ENCODE peak calls at places on chromosomes 11 and 22, in five cellular contexts. A, W, Y, V and R are unnamed samples.
A peak's percentile ranks its signal among the peaks of the same experiment; 100 is the strongest.

GRCh38 chr22:44042822-44043221 is 18.7 kb downstream of the PARVB start:
- DNase-seq in W (no peak), V (no peak), A (no peak), Y (no peak), R (no peak)

GRCh38 chr11:91773090-91773489 is 451.5 kb upstream of the FAT3 start:
- DNase-seq in Y (no peak), W (no peak), A (no peak), V (no peak), R (no peak)

GRCh38 chr11:60897496-60897895 is 8.9 kb downstream of the PRPF19 start:
- DNase-seq in V (no peak), W (no peak), A (no peak), Y (no peak), R (no peak)

GRCh38 chr11:44120169-44120568 is 24.7 kb downstream of the EXT2 start:
- DNase-seq in Y (no peak), V (no peak), W (no peak), A (peak; percentile 61), R (no peak)

GRCh38 chr11:33691051-33691864 is 9.4 kb downstream of the C11orf91 start:
- DNase-seq in A (no peak), V (no peak), W (no peak), Y (no peak), R (no peak)

GRCh38 chr11:126945319-126945718 is 55.3 kb downstream of the KIRREL3 start:
- DNase-seq in V (no peak), W (no peak), Y (no peak), A (no peak), R (no peak)

GRCh38 chr11:128412847-128413791 is 174.2 kb downstream of the ETS1 start:
- DNase-seq in A (no peak), V (no peak), W (no peak), Y (no peak), R (no peak)

GRCh38 chr22:32103648-32104326 is 55.3 kb downstream of the C22orf42 start:
- DNase-seq in A (no peak), V (no peak), W (no peak), Y (no peak), R (no peak)

GRCh38 chr22:30092686-30093085 is 12.4 kb downstream of the HORMAD2 start:
- DNase-seq in W (no peak), A (no peak), Y (no peak), V (no peak), R (no peak)

GRCh38 chr11:121024989-121025388 is 1.1 kb downstream of the TBCEL start:
- DNase-seq in Y (no peak), W (no peak), V (no peak), A (no peak), R (no peak)

GRCh38 chr22:26681395-26681821 is 24.0 kb downstream of the MIAT start:
- DNase-seq in V (no peak), W (peak; percentile 70), Y (no peak), A (no peak), R (no peak)

GRCh38 chr22:25334091-25334490 is 114.7 kb downstream of the CRYBB2 start:
- DNase-seq in W (no peak), Y (no peak), V (no peak), A (peak; percentile 22), R (no peak)

GRCh38 chr22:45064313-45065268 is 54.8 kb upstream of the PHF21B start:
- DNase-seq in W (no peak), Y (peak; percentile 59), V (no peak), A (no peak), R (no peak)

GRCh38 chr11:12224537-12224893 is 114.1 kb downstream of the MICAL2 start:
- DNase-seq in V (no peak), Y (no peak), W (peak; percentile 84), A (peak; percentile 64), R (peak; percentile 89)

GRCh38 chr11:121556937-121557336 is 104.2 kb upstream of the SORL1-AS1 start:
- DNase-seq in W (no peak), Y (no peak), V (no peak), A (no peak), R (no peak)

GRCh38 chr11:119114351-119114750 is 7.0 kb upstream of the HINFP start:
- DNase-seq in Y (no peak), W (no peak), A (no peak), V (no peak), R (no peak)

GRCh38 chr11:102309621-102310541 is 7.4 kb upstream of the BIRC3 start:
- DNase-seq in W (no peak), Y (no peak), A (no peak), V (no peak), R (no peak)

GRCh38 chr22:17172172-17172833 is 13.2 kb upstream of the HDHD5 start:
- DNase-seq in A (peak; percentile 55), V (no peak), W (peak; percentile 70), Y (no peak), R (no peak)

GRCh38 chr11:35893796-35894475 is 49.9 kb upstream of the LDLRAD3 start:
- DNase-seq in V (no peak), W (no peak), A (peak; percentile 71), Y (peak; percentile 4), R (no peak)

GRCh38 chr11:3835100-3835485 is 5.7 kb downstream of the RHOG start:
- DNase-seq in Y (no peak), V (no peak), A (no peak), W (no peak), R (no peak)

GRCh38 chr11:65486570-65487466 is 12.0 kb upstream of the MALAT1 start:
- DNase-seq in V (no peak), A (peak; percentile 18), W (peak; percentile 38), Y (no peak), R (no peak)

GRCh38 chr11:88414385-88414861 is 76.9 kb upstream of the CTSC start:
- DNase-seq in Y (no peak), A (no peak), W (no peak), V (no peak), R (no peak)

GRCh38 chr22:31445642-31446041 is 44.0 kb downstream of the EIF4ENIF1 start:
- DNase-seq in A (no peak), V (no peak), W (no peak), Y (no peak), R (no peak)

GRCh38 chr11:48307760-48308386 is 1.9 kb downstream of the OR4S1 start:
- DNase-seq in Y (peak; percentile 1), A (no peak), W (no peak), V (peak; percentile 55), R (peak; percentile 25)

GRCh38 chr11:7686761-7687160 is 13.5 kb upstream of the CYB5R2 start:
- DNase-seq in Y (no peak), V (no peak), A (no peak), W (no peak), R (no peak)

GRCh38 chr22:22616636-22617035 is 27.8 kb upstream of the GGTLC2 start:
- DNase-seq in Y (no peak), W (no peak), V (no peak), A (no peak), R (no peak)

GRCh38 chr11:102431404-102431803 is 21.2 kb downstream of the TMEM123 start:
- DNase-seq in V (no peak), W (no peak), A (no peak), Y (no peak), R (no peak)

GRCh38 chr11:8263109-8263768 is 439 bp downstream of the LMO1 start:
- DNase-seq in V (no peak), Y (no peak), W (peak; percentile 54), A (peak; percentile 21), R (no peak)

GRCh38 chr11:94834931-94835330 is 66.8 kb downstream of the AMOTL1 start:
- DNase-seq in A (no peak), V (no peak), W (no peak), Y (no peak), R (no peak)

GRCh38 chr11:2461253-2462091 is 16.7 kb downstream of the KCNQ1 start:
- DNase-seq in Y (no peak), A (no peak), V (no peak), W (peak; percentile 37), R (no peak)

GRCh38 chr22:27641049-27641790 is 160.3 kb downstream of the MN1 start:
- DNase-seq in A (peak; percentile 55), V (no peak), W (no peak), Y (no peak), R (no peak)

GRCh38 chr22:38733329-38734202 is 22.2 kb downstream of the SUN2 start:
- DNase-seq in V (no peak), A (peak; percentile 98), W (peak; percentile 76), Y (no peak), R (no peak)

GRCh38 chr11:32386770-32387377 is 48.5 kb downstream of the WT1 start:
- DNase-seq in W (no peak), A (no peak), Y (no peak), V (no peak), R (no peak)

GRCh38 chr11:105852427-105852826 is 169.6 kb downstream of the MSANTD4 start:
- DNase-seq in A (no peak), Y (no peak), W (no peak), V (no peak), R (no peak)

GRCh38 chr11:105854269-105854668 is 167.8 kb downstream of the MSANTD4 start:
- DNase-seq in A (no peak), Y (no peak), W (no peak), V (no peak), R (no peak)

GRCh38 chr11:105860105-105860504 is 161.9 kb downstream of the MSANTD4 start:
- DNase-seq in V (no peak), W (no peak), A (no peak), Y (no peak), R (no peak)

GRCh38 chr11:105861225-105861624 is 160.8 kb downstream of the MSANTD4 start:
- DNase-seq in A (no peak), Y (no peak), W (no peak), V (no peak), R (no peak)

GRCh38 chr11:105856954-105857353 is 165.1 kb downstream of the MSANTD4 start:
- DNase-seq in Y (no peak), W (no peak), V (no peak), A (no peak), R (no peak)
- TF ChIP-seq CTCF in Y (no peak), W (no peak), V (no peak), A (no peak), R (no peak)

GRCh38 chr11:104968856-104969776 is 742 bp upstream of the CASP4 start:
- DNase-seq in A (peak; percentile 14), V (no peak), W (peak; percentile 60), Y (no peak), R (no peak)
- TF ChIP-seq CTCF in A (no peak), V (no peak), W (no peak), Y (no peak), R (no peak)

GRCh38 chr11:73137262-73137941 is 4.7 kb downstream of the FCHSD2 start:
- DNase-seq in W (no peak), Y (no peak), A (no peak), V (no peak), R (no peak)
- TF ChIP-seq CTCF in W (no peak), Y (no peak), A (no peak), V (no peak), R (no peak)

DNA sequence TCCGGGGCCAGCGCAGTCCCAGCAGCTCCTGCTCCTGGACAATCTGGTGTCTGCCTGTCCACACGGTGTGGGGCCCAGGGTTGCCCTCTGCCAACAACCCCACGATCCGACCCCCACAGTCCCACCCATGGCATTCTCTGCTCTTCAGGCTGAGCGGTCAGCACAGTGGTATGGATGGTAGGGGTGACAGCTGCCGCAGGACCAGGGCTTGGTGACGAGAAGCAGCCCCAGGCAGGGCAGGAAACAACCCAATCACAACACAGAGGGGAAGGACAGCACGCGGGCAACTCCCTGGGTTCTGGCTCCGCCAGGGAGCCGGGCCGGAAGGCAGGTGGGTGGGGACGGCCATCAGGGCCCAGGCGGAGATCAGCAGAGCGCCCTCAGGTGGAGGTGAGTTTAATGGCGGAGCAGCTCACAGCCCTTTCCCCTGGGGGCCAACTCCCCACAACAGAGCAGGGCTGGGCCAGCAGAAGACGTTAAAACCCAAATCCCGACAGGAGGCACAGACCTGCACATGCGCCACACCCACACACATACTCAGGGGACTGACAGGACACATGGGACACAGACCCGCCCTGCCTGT is 5.3 kb upstream of the CHADL start:
- DNase-seq in W (no peak), A (no peak), V (no peak), Y (no peak), R (no peak)
- TF ChIP-seq CTCF in W (no peak), A (no peak), V (no peak), Y (no peak), R (no peak)